ENCODE peak calls at places on chromosome 18, in six cellular contexts. T is AG08395, F is AG04449, Q is heart left ventricle, L is iris pigment epithelial cell, I is kidney tubule cell. D is an unnamed sample.

GRCh38 chr18:31684279-31685096 is at the start of gene B4GALT6:
- DNase-seq in T (peak), F (no peak), Q (no peak), L (peak), I (peak), D (peak)

GRCh38 chr18:39314595-39314994 is 1749.0 kb upstream of the CELF4 start:
- DNase-seq in T (no peak), F (no peak), Q (no peak), L (no peak), I (no peak), D (no peak)

GRCh38 chr18:48924621-48925601 is 25.9 kb downstream of the SMAD7 start:
- DNase-seq in T (no peak), F (no peak), Q (no peak), L (no peak), I (peak), D (no peak)

GRCh38 chr18:79217979-79218604 is 148.9 kb downstream of the ATP9B start:
- DNase-seq in T (no peak), F (no peak), Q (no peak), L (peak), I (no peak), D (no peak)

GRCh38 chr18:49224130-49224529 is 236.3 kb downstream of the DYM start:
- DNase-seq in T (no peak), F (no peak), Q (no peak), L (no peak), I (no peak), D (no peak)

GRCh38 chr18:58819051-58819450 is 45.6 kb upstream of the ZNF532 start:
- DNase-seq in T (no peak), F (no peak), Q (no peak), L (no peak), I (no peak), D (no peak)

GRCh38 chr18:67600781-67601180 is 84.3 kb upstream of the DSEL start:
- DNase-seq in T (no peak), F (no peak), Q (no peak), L (peak), I (no peak), D (no peak)

GRCh38 chr18:60024345-60024744 is 124.5 kb downstream of the PMAIP1 start:
- DNase-seq in T (no peak), F (no peak), Q (no peak), L (peak), I (no peak), D (no peak)

GRCh38 chr18:31371970-31372369 is 4.6 kb upstream of the DSG4 start:
- DNase-seq in T (no peak), F (no peak), Q (no peak), L (no peak), I (no peak), D (no peak)

GRCh38 chr18:80154293-80154692 is 45.2 kb downstream of the ADNP2 start:
- DNase-seq in T (peak), F (no peak), Q (no peak), L (peak), I (no peak), D (no peak)

GRCh38 chr18:79395308-79395640 is 456 bp upstream of the NFATC1 start:
- DNase-seq in T (no peak), F (no peak), Q (no peak), L (no peak), I (no peak), D (no peak)

GRCh38 chr18:72704202-72704601 is 160.1 kb upstream of the CBLN2 start:
- DNase-seq in T (no peak), F (no peak), Q (no peak), L (no peak), I (no peak), D (no peak)

GRCh38 chr18:77131652-77132368 is 773 bp downstream of the MBP start:
- DNase-seq in T (no peak), F (no peak), Q (peak), L (no peak), I (peak), D (peak)

GRCh38 chr18:6741290-6741689 is 11.8 kb downstream of the ARHGAP28 start:
- DNase-seq in T (peak), F (peak), Q (peak), L (peak), I (peak), D (peak)

GRCh38 chr18:25661836-25662235 is 309.9 kb upstream of the ZNF521 start:
- DNase-seq in T (no peak), F (no peak), Q (no peak), L (peak), I (peak), D (no peak)

GRCh38 chr18:43170586-43170985 is 55.1 kb upstream of the RIT2 start:
- DNase-seq in T (no peak), F (no peak), Q (no peak), L (no peak), I (no peak), D (no peak)

GRCh38 chr18:25510096-25510495 is 158.1 kb upstream of the ZNF521 start:
- DNase-seq in T (no peak), F (no peak), Q (no peak), L (no peak), I (no peak), D (no peak)

GRCh38 chr18:58230438-58231179 is 186.6 kb downstream of the NEDD4L start:
- DNase-seq in T (no peak), F (no peak), Q (no peak), L (peak), I (peak), D (peak)

GRCh38 chr18:9475643-9476580 is 599 bp downstream of the RALBP1 start:
- DNase-seq in T (peak), F (no peak), Q (no peak), L (peak), I (peak), D (no peak)

GRCh38 chr18:61546598-61546997 is 213.4 kb downstream of the CDH20 start:
- DNase-seq in T (peak), F (peak), Q (no peak), L (peak), I (peak), D (no peak)

GRCh38 chr18:70260683-70261082 is 28.2 kb upstream of the SOCS6 start:
- DNase-seq in T (no peak), F (no peak), Q (no peak), L (no peak), I (no peak), D (no peak)

GRCh38 chr18:10946058-10946457 is 203.3 kb downstream of the PIEZO2 start:
- DNase-seq in T (no peak), F (no peak), Q (no peak), L (no peak), I (no peak), D (no peak)

GRCh38 chr18:8794133-8794986 is 89.0 kb downstream of the MTCL1 start:
- DNase-seq in T (peak), F (no peak), Q (no peak), L (peak), I (peak), D (no peak)

GRCh38 chr18:49725809-49726514 is 87.4 kb downstream of the ACAA2 start:
- DNase-seq in T (peak), F (peak), Q (peak), L (peak), I (peak), D (peak)

GRCh38 chr18:51149605-51150429 is 47.7 kb downstream of the MEX3C start:
- DNase-seq in T (peak), F (peak), Q (no peak), L (peak), I (peak), D (no peak)

GRCh38 chr18:5196253-5197031 is 615 bp downstream of the AKAIN1 start:
- DNase-seq in T (no peak), F (no peak), Q (no peak), L (no peak), I (no peak), D (no peak)

GRCh38 chr18:55328301-55328700 is 259.7 kb downstream of the TCF4 start:
- DNase-seq in T (no peak), F (no peak), Q (no peak), L (peak), I (peak), D (no peak)